ENCODE peak calls at places on chromosomes 12 and 14, in five cellular contexts. I is tibial artery, C is fibroblast of the aortic adventitia, L is brain microvascular endothelial cell, A is mucosa of descending colon. G is an unnamed sample.

GRCh38 chr12:93122569-93123091 is 193.5 kb upstream of the EEA1 start:
- DNase-seq in L (no peak), A (no peak), I (no peak), C (no peak), G (no peak)

GRCh38 chr12:27076930-27077329 is 5.4 kb downstream of the C12orf71 start:
- DNase-seq in A (no peak), L (no peak), I (no peak), C (no peak), G (no peak)

GRCh38 chr14:77253333-77254190 is 17.4 kb downstream of the NGB start:
- DNase-seq in L (no peak), C (no peak), I (no peak), A (no peak), G (no peak)

GRCh38 chr14:37172024-37172869 is at the start of gene SLC25A21:
- DNase-seq in I (peak), L (peak), C (peak), A (peak), G (no peak)

GRCh38 chr12:62854024-62854423 is 80.9 kb downstream of the PPM1H start:
- DNase-seq in A (no peak), C (no peak), L (no peak), I (no peak), G (no peak)

GRCh38 chr12:44875417-44875953 is 630 bp downstream of the NELL2 start:
- DNase-seq in C (no peak), A (no peak), I (no peak), L (no peak), G (peak)

GRCh38 chr12:108989381-108989780 is 31.5 kb downstream of the SVOP start:
- DNase-seq in A (no peak), I (no peak), C (no peak), L (peak), G (no peak)

GRCh38 chr12:593396-593976 is 69.8 kb downstream of the NINJ2 start:
- DNase-seq in I (no peak), C (no peak), L (no peak), A (no peak), G (no peak)

GRCh38 chr14:75279153-75279738 is 618 bp downstream of the FOS start:
- DNase-seq in I (peak), A (peak), L (peak), C (peak), G (peak)

GRCh38 chr14:65958664-65959562 is 527.3 kb upstream of the CCDC196 start:
- DNase-seq in L (no peak), I (no peak), A (peak), C (peak), G (peak)

GRCh38 chr12:85392508-85392907 is 112.5 kb downstream of the ALX1 start:
- DNase-seq in A (no peak), I (no peak), L (no peak), C (no peak), G (no peak)

GRCh38 chr12:106345739-106346138 is 11.8 kb upstream of the POLR3B start:
- DNase-seq in I (no peak), C (peak), A (no peak), L (peak), G (no peak)

GRCh38 chr14:23579739-23580138 is 1.1 kb upstream of the JPH4 start:
- DNase-seq in C (no peak), I (no peak), L (no peak), A (no peak), G (no peak)

GRCh38 chr14:75979071-75979571 is 2.7 kb downstream of the TGFB3 start:
- DNase-seq in C (peak), L (no peak), I (no peak), A (peak), G (peak)

GRCh38 chr12:12267801-12268200 is 957 bp upstream of the LRP6 start:
- DNase-seq in A (peak), I (no peak), L (no peak), C (no peak), G (peak)

GRCh38 chr12:11743748-11744147 is 94.3 kb downstream of the ETV6 start:
- DNase-seq in L (no peak), I (no peak), A (no peak), C (no peak), G (no peak)

GRCh38 chr12:3204716-3205617 is 127.8 kb downstream of the TSPAN9 start:
- DNase-seq in C (no peak), A (no peak), I (no peak), L (no peak), G (no peak)

GRCh38 chr12:1234073-1234472 is 243.1 kb downstream of the ERC1 start:
- DNase-seq in I (no peak), L (no peak), A (no peak), C (peak), G (no peak)

GRCh38 chr14:39491134-39491541 is 58.9 kb upstream of the FBXO33 start:
- DNase-seq in L (peak), A (no peak), I (no peak), C (peak), G (peak)

GRCh38 chr14:67358914-67359313 is 690 bp downstream of the ATP6V1D start:
- DNase-seq in C (no peak), L (no peak), I (no peak), A (no peak), G (no peak)

GRCh38 chr14:55938249-55938791 is 179.9 kb upstream of the PELI2 start:
- DNase-seq in C (no peak), A (no peak), I (no peak), L (no peak), G (no peak)

GRCh38 chr14:61183486-61183885 is 97.7 kb downstream of the TMEM30B start:
- DNase-seq in I (no peak), C (peak), A (no peak), L (no peak), G (no peak)

GRCh38 chr14:90487031-90487430 is 90.2 kb downstream of the CALM1 start:
- DNase-seq in A (peak), L (no peak), C (peak), I (peak), G (no peak)

GRCh38 chr14:59013672-59014298 is 174.7 kb upstream of the DAAM1 start:
- DNase-seq in A (no peak), I (no peak), L (peak), C (peak), G (no peak)

GRCh38 chr12:71661977-71662522 is 1.6 kb downstream of the ZFC3H1 start:
- DNase-seq in I (no peak), L (no peak), C (peak), A (no peak), G (no peak)

GRCh38 chr14:105317546-105317945 is 3.0 kb downstream of the PACS2 start:
- DNase-seq in I (peak), A (no peak), C (peak), L (no peak), G (no peak)

GRCh38 chr12:68042212-68042699 is 53.0 kb downstream of the IFNG-AS1 start:
- DNase-seq in A (no peak), I (no peak), C (peak), L (no peak), G (peak)

GRCh38 chr12:114131824-114132223 is 165.7 kb upstream of the RBM19 start:
- DNase-seq in L (no peak), C (no peak), A (no peak), I (no peak), G (no peak)
- TF ChIP-seq CTCF in L (no peak), C (no peak), A (no peak), I (no peak), G (no peak)

GRCh38 chr12:102879144-102879763 is 37.8 kb downstream of the PAH start:
- DNase-seq in I (peak), A (no peak), L (peak), C (peak), G (peak)
- TF ChIP-seq CTCF in I (peak), A (no peak), L (peak), C (no peak), G (peak)

DNA sequence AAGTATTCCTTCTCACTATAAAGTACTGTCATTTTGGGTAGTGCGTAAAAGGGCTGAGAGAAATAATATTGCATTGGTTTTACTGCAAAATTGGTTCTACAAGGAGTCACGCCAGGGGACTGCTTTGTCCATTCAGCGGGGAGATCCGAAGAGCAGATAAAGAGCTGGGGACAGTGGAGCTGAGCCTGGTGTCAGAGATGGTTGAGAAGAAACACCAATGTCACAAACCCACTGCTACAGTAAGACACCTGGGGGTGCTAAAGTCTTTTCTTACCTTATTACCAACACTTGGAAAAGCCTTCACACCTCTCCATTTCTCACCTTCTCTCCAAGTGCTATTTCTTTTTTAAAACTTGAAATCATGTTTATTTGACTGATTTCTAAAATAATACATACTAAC is 14.1 kb downstream of the IL31 start:
- DNase-seq in I (no peak), A (no peak), L (no peak), C (no peak), G (no peak)
- TF ChIP-seq CTCF in I (no peak), A (no peak), L (peak), C (no peak), G (no peak)

GRCh38 chr12:119036878-119037493 is 55.6 kb downstream of the SRRM4 start:
- DNase-seq in C (no peak), A (no peak), I (no peak), L (peak), G (peak)
- TF ChIP-seq CTCF in C (peak), A (no peak), I (peak), L (peak), G (peak)

GRCh38 chr12:78562358-78563205 is 302.0 kb upstream of the SYT1 start:
- DNase-seq in C (peak), I (no peak), A (no peak), L (peak), G (no peak)
- TF ChIP-seq CTCF in C (peak), I (no peak), A (no peak), L (peak), G (no peak)

G was measured in GM20000.